ENCODE peak calls at places on chromosomes 13 and 19, in eight cellular contexts. One of them, this sample, is unnamed.
A peak's percentile ranks its signal among the peaks of the same experiment; 100 is the strongest.

GRCh38 chr13:67023088-67023893 is 206.8 kb downstream of the PCDH9 start:
- DNase-seq in HepG2: no peak
- DNase-seq in fibroblast of pulmonary artery: peak; percentile 90
- DNase-seq in glutamatergic neuron: no peak
- DNase-seq in GM23338: peak; percentile 61
- DNase-seq in heart right ventricle: no peak
- DNase-seq in upper lobe of right lung: no peak
- DNase-seq in cardiac fibroblast: peak; percentile 87
- DNase-seq in this sample: peak; percentile 28

GRCh38 chr13:99656092-99656745 is 154.9 kb downstream of the TM9SF2 start:
- DNase-seq in HepG2: peak; percentile 57
- DNase-seq in fibroblast of pulmonary artery: peak; percentile 81
- DNase-seq in glutamatergic neuron: peak; percentile 86
- DNase-seq in GM23338: peak; percentile 93
- DNase-seq in heart right ventricle: peak; percentile 41
- DNase-seq in upper lobe of right lung: no peak
- DNase-seq in cardiac fibroblast: peak; percentile 80
- DNase-seq in this sample: peak; percentile 53

GRCh38 chr19:50244695-50245094 is 41.3 kb downstream of the MYH14 start:
- DNase-seq in HepG2: no peak
- DNase-seq in fibroblast of pulmonary artery: no peak
- DNase-seq in glutamatergic neuron: no peak
- DNase-seq in GM23338: peak; percentile 53
- DNase-seq in heart right ventricle: no peak
- DNase-seq in upper lobe of right lung: no peak
- DNase-seq in cardiac fibroblast: no peak
- DNase-seq in this sample: no peak

GRCh38 chr13:43077446-43077845 is 54.1 kb downstream of the DNAJC15 start:
- DNase-seq in HepG2: no peak
- DNase-seq in fibroblast of pulmonary artery: no peak
- DNase-seq in glutamatergic neuron: no peak
- DNase-seq in GM23338: no peak
- DNase-seq in heart right ventricle: no peak
- DNase-seq in upper lobe of right lung: no peak
- DNase-seq in cardiac fibroblast: no peak
- DNase-seq in this sample: no peak

GRCh38 chr13:112710855-112711527 is 21.2 kb downstream of the ATP11A start:
- DNase-seq in HepG2: no peak
- DNase-seq in fibroblast of pulmonary artery: no peak
- DNase-seq in glutamatergic neuron: no peak
- DNase-seq in GM23338: no peak
- DNase-seq in heart right ventricle: no peak
- DNase-seq in upper lobe of right lung: no peak
- DNase-seq in cardiac fibroblast: no peak
- DNase-seq in this sample: no peak

GRCh38 chr13:94713556-94714182 is 1.3 kb upstream of the SOX21 start:
- DNase-seq in HepG2: no peak
- DNase-seq in fibroblast of pulmonary artery: no peak
- DNase-seq in glutamatergic neuron: peak; percentile 29
- DNase-seq in GM23338: peak; percentile 43
- DNase-seq in heart right ventricle: no peak
- DNase-seq in upper lobe of right lung: no peak
- DNase-seq in cardiac fibroblast: no peak
- DNase-seq in this sample: no peak

GRCh38 chr19:45404557-45405434 is at the start of gene PPP1R13L:
- DNase-seq in HepG2: peak; percentile 76
- DNase-seq in fibroblast of pulmonary artery: peak; percentile 85
- DNase-seq in glutamatergic neuron: no peak
- DNase-seq in GM23338: peak; percentile 97
- DNase-seq in heart right ventricle: peak; percentile 87
- DNase-seq in upper lobe of right lung: peak; percentile 95
- DNase-seq in cardiac fibroblast: peak; percentile 90
- DNase-seq in this sample: no peak

GRCh38 chr19:30708416-30708815 is 336.2 kb downstream of the ZNF536 start:
- DNase-seq in HepG2: no peak
- DNase-seq in fibroblast of pulmonary artery: no peak
- DNase-seq in glutamatergic neuron: no peak
- DNase-seq in GM23338: no peak
- DNase-seq in heart right ventricle: no peak
- DNase-seq in upper lobe of right lung: no peak
- DNase-seq in cardiac fibroblast: no peak
- DNase-seq in this sample: no peak

GRCh38 chr19:44777715-44778347 is at the start of gene CBLC:
- DNase-seq in HepG2: peak; percentile 68
- DNase-seq in fibroblast of pulmonary artery: no peak
- DNase-seq in glutamatergic neuron: no peak
- DNase-seq in GM23338: peak; percentile 99
- DNase-seq in heart right ventricle: no peak
- DNase-seq in upper lobe of right lung: peak; percentile 89
- DNase-seq in cardiac fibroblast: no peak
- DNase-seq in this sample: no peak

GRCh38 chr13:93963266-93964131 is 516.0 kb downstream of the DCT start:
- DNase-seq in HepG2: peak; percentile 83
- DNase-seq in fibroblast of pulmonary artery: peak; percentile 82
- DNase-seq in glutamatergic neuron: no peak
- DNase-seq in GM23338: no peak
- DNase-seq in heart right ventricle: no peak
- DNase-seq in upper lobe of right lung: no peak
- DNase-seq in cardiac fibroblast: peak; percentile 77
- DNase-seq in this sample: peak; percentile 12

GRCh38 chr13:51222510-51223283 is 499 bp downstream of the FAM124A start:
- DNase-seq in HepG2: no peak
- DNase-seq in fibroblast of pulmonary artery: no peak
- DNase-seq in glutamatergic neuron: no peak
- DNase-seq in GM23338: peak; percentile 59
- DNase-seq in heart right ventricle: no peak
- DNase-seq in upper lobe of right lung: no peak
- DNase-seq in cardiac fibroblast: no peak
- DNase-seq in this sample: no peak

GRCh38 chr19:51351266-51351990 is 9.5 kb upstream of the VSIG10L start:
- DNase-seq in HepG2: no peak
- DNase-seq in fibroblast of pulmonary artery: no peak
- DNase-seq in glutamatergic neuron: no peak
- DNase-seq in GM23338: no peak
- DNase-seq in heart right ventricle: no peak
- DNase-seq in upper lobe of right lung: no peak
- DNase-seq in cardiac fibroblast: no peak
- DNase-seq in this sample: no peak

GRCh38 chr13:82330499-82330898 is 1551.8 kb downstream of the SLITRK1 start:
- DNase-seq in HepG2: peak; percentile 29
- DNase-seq in fibroblast of pulmonary artery: peak; percentile 44
- DNase-seq in glutamatergic neuron: no peak
- DNase-seq in GM23338: peak; percentile 65
- DNase-seq in heart right ventricle: no peak
- DNase-seq in upper lobe of right lung: no peak
- DNase-seq in cardiac fibroblast: peak; percentile 30
- DNase-seq in this sample: no peak

GRCh38 chr13:43227721-43228120 is 204.3 kb downstream of the DNAJC15 start:
- DNase-seq in HepG2: no peak
- DNase-seq in fibroblast of pulmonary artery: peak; percentile 41
- DNase-seq in glutamatergic neuron: no peak
- DNase-seq in GM23338: no peak
- DNase-seq in heart right ventricle: no peak
- DNase-seq in upper lobe of right lung: no peak
- DNase-seq in cardiac fibroblast: peak; percentile 33
- DNase-seq in this sample: peak; percentile 33

GRCh38 chr13:109695402-109696190 is 90.8 kb downstream of the IRS2 start:
- DNase-seq in HepG2: no peak
- DNase-seq in fibroblast of pulmonary artery: no peak
- DNase-seq in glutamatergic neuron: no peak
- DNase-seq in GM23338: no peak
- DNase-seq in heart right ventricle: no peak
- DNase-seq in upper lobe of right lung: no peak
- DNase-seq in cardiac fibroblast: no peak
- DNase-seq in this sample: no peak

GRCh38 chr13:72004975-72005374 is 138.0 kb upstream of the DACH1 start:
- DNase-seq in HepG2: no peak
- DNase-seq in fibroblast of pulmonary artery: peak; percentile 1
- DNase-seq in glutamatergic neuron: no peak
- DNase-seq in GM23338: peak; percentile 14
- DNase-seq in heart right ventricle: no peak
- DNase-seq in upper lobe of right lung: no peak
- DNase-seq in cardiac fibroblast: peak; percentile 84
- DNase-seq in this sample: no peak

GRCh38 chr13:20536992-20537391 is 11.3 kb upstream of the CRYL1 start:
- DNase-seq in HepG2: no peak
- DNase-seq in fibroblast of pulmonary artery: no peak
- DNase-seq in glutamatergic neuron: no peak
- DNase-seq in GM23338: no peak
- DNase-seq in heart right ventricle: no peak
- DNase-seq in upper lobe of right lung: no peak
- DNase-seq in cardiac fibroblast: no peak
- DNase-seq in this sample: no peak

GRCh38 chr13:38680912-38681311 is 6.0 kb upstream of the FREM2 start:
- DNase-seq in HepG2: no peak
- DNase-seq in fibroblast of pulmonary artery: no peak
- DNase-seq in glutamatergic neuron: no peak
- DNase-seq in GM23338: no peak
- DNase-seq in heart right ventricle: no peak
- DNase-seq in upper lobe of right lung: no peak
- DNase-seq in cardiac fibroblast: no peak
- DNase-seq in this sample: no peak

GRCh38 chr13:51858433-51859247 is 3.1 kb upstream of the CCDC70 start:
- DNase-seq in HepG2: peak; percentile 22
- DNase-seq in fibroblast of pulmonary artery: no peak
- DNase-seq in glutamatergic neuron: no peak
- DNase-seq in GM23338: peak; percentile 38
- DNase-seq in heart right ventricle: no peak
- DNase-seq in upper lobe of right lung: no peak
- DNase-seq in cardiac fibroblast: no peak
- DNase-seq in this sample: no peak

GRCh38 chr13:112852808-112853207 is 116.2 kb upstream of the MCF2L start:
- DNase-seq in HepG2: no peak
- DNase-seq in fibroblast of pulmonary artery: no peak
- DNase-seq in glutamatergic neuron: no peak
- DNase-seq in GM23338: no peak
- DNase-seq in heart right ventricle: no peak
- DNase-seq in upper lobe of right lung: no peak
- DNase-seq in cardiac fibroblast: no peak
- DNase-seq in this sample: no peak

GRCh38 chr19:41844601-41845000 is at the start of gene LYPD4:
- DNase-seq in HepG2: no peak
- DNase-seq in fibroblast of pulmonary artery: no peak
- DNase-seq in glutamatergic neuron: no peak
- DNase-seq in GM23338: peak; percentile 66
- DNase-seq in heart right ventricle: no peak
- DNase-seq in upper lobe of right lung: peak; percentile 57
- DNase-seq in cardiac fibroblast: no peak
- DNase-seq in this sample: no peak

GRCh38 chr13:106034201-106034600 is 501.3 kb downstream of the EFNB2 start:
- DNase-seq in HepG2: no peak
- DNase-seq in fibroblast of pulmonary artery: peak; percentile 33
- DNase-seq in glutamatergic neuron: no peak
- DNase-seq in GM23338: no peak
- DNase-seq in heart right ventricle: no peak
- DNase-seq in upper lobe of right lung: no peak
- DNase-seq in cardiac fibroblast: peak; percentile 38
- DNase-seq in this sample: no peak

GRCh38 chr13:106041445-106041844 is 494.0 kb downstream of the EFNB2 start:
- DNase-seq in HepG2: no peak
- DNase-seq in fibroblast of pulmonary artery: no peak
- DNase-seq in glutamatergic neuron: no peak
- DNase-seq in GM23338: no peak
- DNase-seq in heart right ventricle: no peak
- DNase-seq in upper lobe of right lung: no peak
- DNase-seq in cardiac fibroblast: no peak
- DNase-seq in this sample: no peak

GRCh38 chr13:106038752-106039151 is 496.7 kb downstream of the EFNB2 start:
- DNase-seq in HepG2: no peak
- DNase-seq in fibroblast of pulmonary artery: peak; percentile 73
- DNase-seq in glutamatergic neuron: no peak
- DNase-seq in GM23338: no peak
- DNase-seq in heart right ventricle: no peak
- DNase-seq in upper lobe of right lung: no peak
- DNase-seq in cardiac fibroblast: peak; percentile 87
- DNase-seq in this sample: peak; percentile 83

GRCh38 chr13:106033634-106034033 is 501.8 kb downstream of the EFNB2 start:
- DNase-seq in HepG2: peak; percentile 4
- DNase-seq in fibroblast of pulmonary artery: peak; percentile 84
- DNase-seq in glutamatergic neuron: no peak
- DNase-seq in GM23338: peak; percentile 4
- DNase-seq in heart right ventricle: no peak
- DNase-seq in upper lobe of right lung: no peak
- DNase-seq in cardiac fibroblast: peak; percentile 86
- DNase-seq in this sample: peak; percentile 19

DNA sequence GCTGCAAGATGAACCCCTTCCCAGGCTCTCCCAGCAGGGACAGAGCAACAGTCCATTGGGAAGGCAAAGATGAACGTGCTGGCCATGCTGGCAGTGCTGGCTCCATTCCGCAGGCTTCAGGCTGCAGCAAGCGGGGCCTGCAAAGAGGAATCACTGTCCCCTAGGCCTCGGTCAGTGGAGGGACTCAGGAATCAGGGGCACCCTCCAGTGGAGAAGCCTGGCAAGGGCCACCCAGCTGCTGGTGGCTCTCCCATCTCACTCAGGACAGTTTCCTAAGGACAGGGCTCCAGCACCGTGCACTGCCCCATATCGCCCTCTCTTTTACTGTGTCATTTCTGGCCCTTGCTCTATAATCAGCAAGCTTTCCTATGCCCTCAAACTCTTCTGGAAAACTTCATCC is 498.6 kb downstream of the EFNB2 start:
- DNase-seq in HepG2: no peak
- DNase-seq in fibroblast of pulmonary artery: no peak
- DNase-seq in glutamatergic neuron: no peak
- DNase-seq in GM23338: peak; percentile 39
- DNase-seq in heart right ventricle: no peak
- DNase-seq in upper lobe of right lung: no peak
- DNase-seq in cardiac fibroblast: no peak
- DNase-seq in this sample: no peak
- TF ChIP-seq CTCF in HepG2: peak; percentile 31
- TF ChIP-seq CTCF in fibroblast of pulmonary artery: no peak
- TF ChIP-seq CTCF in glutamatergic neuron: no peak
- TF ChIP-seq CTCF in GM23338: peak; percentile 54
- TF ChIP-seq CTCF in heart right ventricle: no peak
- TF ChIP-seq CTCF in upper lobe of right lung: no peak
- TF ChIP-seq CTCF in cardiac fibroblast: no peak
- TF ChIP-seq CTCF in this sample: no peak

GRCh38 chr19:17333611-17334413 is 843 bp downstream of the ANO8 start:
- DNase-seq in HepG2: no peak
- DNase-seq in fibroblast of pulmonary artery: peak; percentile 64
- DNase-seq in glutamatergic neuron: no peak
- DNase-seq in GM23338: peak; percentile 74
- DNase-seq in heart right ventricle: no peak
- DNase-seq in upper lobe of right lung: no peak
- DNase-seq in cardiac fibroblast: peak; percentile 81
- DNase-seq in this sample: peak; percentile 78
- TF ChIP-seq CTCF in HepG2: no peak
- TF ChIP-seq CTCF in fibroblast of pulmonary artery: no peak
- TF ChIP-seq CTCF in glutamatergic neuron: no peak
- TF ChIP-seq CTCF in GM23338: peak; percentile 34
- TF ChIP-seq CTCF in heart right ventricle: no peak
- TF ChIP-seq CTCF in upper lobe of right lung: no peak
- TF ChIP-seq CTCF in cardiac fibroblast: no peak
- TF ChIP-seq CTCF in this sample: peak; percentile 18

GRCh38 chr19:55676384-55676783 is 1.4 kb downstream of the EPN1 start:
- DNase-seq in HepG2: no peak
- DNase-seq in fibroblast of pulmonary artery: peak; percentile 31
- DNase-seq in glutamatergic neuron: no peak
- DNase-seq in GM23338: no peak
- DNase-seq in heart right ventricle: no peak
- DNase-seq in upper lobe of right lung: no peak
- DNase-seq in cardiac fibroblast: peak; percentile 32
- DNase-seq in this sample: peak; percentile 30
- TF ChIP-seq CTCF in HepG2: no peak
- TF ChIP-seq CTCF in fibroblast of pulmonary artery: peak; percentile 22
- TF ChIP-seq CTCF in glutamatergic neuron: no peak
- TF ChIP-seq CTCF in GM23338: no peak
- TF ChIP-seq CTCF in heart right ventricle: no peak
- TF ChIP-seq CTCF in upper lobe of right lung: no peak
- TF ChIP-seq CTCF in cardiac fibroblast: peak; percentile 23
- TF ChIP-seq CTCF in this sample: peak; percentile 53

GRCh38 chr19:13299838-13300237 is 149.6 kb downstream of the IER2 start:
- DNase-seq in HepG2: no peak
- DNase-seq in fibroblast of pulmonary artery: no peak
- DNase-seq in glutamatergic neuron: no peak
- DNase-seq in GM23338: peak; percentile 25
- DNase-seq in heart right ventricle: no peak
- DNase-seq in upper lobe of right lung: no peak
- DNase-seq in cardiac fibroblast: no peak
- DNase-seq in this sample: no peak
- TF ChIP-seq CTCF in HepG2: peak; percentile 37
- TF ChIP-seq CTCF in fibroblast of pulmonary artery: no peak
- TF ChIP-seq CTCF in glutamatergic neuron: no peak
- TF ChIP-seq CTCF in GM23338: no peak
- TF ChIP-seq CTCF in heart right ventricle: no peak
- TF ChIP-seq CTCF in upper lobe of right lung: no peak
- TF ChIP-seq CTCF in cardiac fibroblast: no peak
- TF ChIP-seq CTCF in this sample: no peak